ENCODE peak calls at places on chromosomes 5 and 9, in seven cellular contexts. W is DND-41; Q is tibial artery; O is spleen; R is lower lobe of right lung; B is gastrocnemius medialis; D is CD4-positive, alpha-beta memory T cell. Z is an unnamed sample.
A peak's percentile ranks its signal among the peaks of the same experiment; 100 is the strongest.

GRCh38 chr5:11509793-11510192 is 394.5 kb downstream of the CTNND2 start:
- DNase-seq in R (no peak), D (no peak), Q (no peak), O (no peak), W (no peak), B (no peak), Z (no peak)

GRCh38 chr5:108637110-108637509 is 110.6 kb upstream of the FER start:
- DNase-seq in Q (no peak), R (no peak), W (no peak), O (no peak), D (no peak), B (no peak), Z (no peak)

GRCh38 chr5:74517700-74518099 is 122.8 kb downstream of the ENC1 start:
- DNase-seq in W (no peak), O (no peak), R (no peak), D (no peak), Q (no peak), B (no peak), Z (no peak)

GRCh38 chr9:84138543-84138942 is 157.9 kb downstream of the RMI1 start:
- DNase-seq in O (no peak), Q (no peak), R (no peak), W (no peak), B (no peak), D (no peak), Z (no peak)

GRCh38 chr9:20989923-20990341 is 41.5 kb downstream of the HACD4 start:
- DNase-seq in R (peak; percentile 79), W (no peak), O (peak; percentile 88), D (no peak), Q (peak; percentile 51), B (peak; percentile 20), Z (no peak)

GRCh38 chr5:151023651-151024050 is 3.3 kb downstream of the GPX3 start:
- DNase-seq in O (no peak), Q (peak; percentile 85), B (peak; percentile 91), R (peak; percentile 68), W (no peak), D (no peak), Z (peak; percentile 88)

GRCh38 chr9:33124046-33124445 is 43.1 kb downstream of the B4GALT1 start:
- DNase-seq in B (no peak), R (no peak), D (no peak), Q (no peak), O (peak; percentile 57), W (no peak), Z (no peak)

GRCh38 chr9:33921967-33922895 is 105.3 kb downstream of the UBE2R2 start:
- DNase-seq in Q (no peak), O (peak; percentile 62), R (no peak), D (peak; percentile 9), B (no peak), W (peak; percentile 46), Z (no peak)

GRCh38 chr5:151005975-151006576 is 14.3 kb upstream of the GPX3 start:
- DNase-seq in B (peak; percentile 92), Q (peak; percentile 98), R (peak; percentile 74), D (no peak), W (no peak), O (no peak), Z (peak; percentile 89)

GRCh38 chr9:18428621-18429020 is 45.3 kb upstream of the ADAMTSL1 start:
- DNase-seq in W (no peak), Q (no peak), D (no peak), R (no peak), B (no peak), O (no peak), Z (no peak)

GRCh38 chr9:99833735-99834134 is 12.1 kb downstream of the NR4A3 start:
- DNase-seq in W (no peak), R (no peak), Q (no peak), O (no peak), B (no peak), D (no peak), Z (no peak)

GRCh38 chr5:40988761-40989510 is 79.6 kb downstream of the C7 start:
- DNase-seq in D (no peak), B (no peak), R (no peak), W (no peak), O (no peak), Q (no peak), Z (no peak)

GRCh38 chr5:111461261-111461671 is 51.1 kb downstream of the STARD4 start:
- DNase-seq in Q (no peak), O (no peak), B (no peak), R (no peak), W (no peak), D (no peak), Z (no peak)

GRCh38 chr9:4086119-4087088 is 213.5 kb downstream of the GLIS3 start:
- DNase-seq in Q (no peak), D (no peak), B (no peak), W (no peak), O (no peak), R (no peak), Z (no peak)

GRCh38 chr9:134545213-134546211 is 96.1 kb upstream of the COL5A1 start:
- DNase-seq in O (peak; percentile 38), B (no peak), D (no peak), W (no peak), R (no peak), Q (no peak), Z (no peak)

GRCh38 chr9:92425578-92425977 is 1.3 kb upstream of the OMD start:
- DNase-seq in O (no peak), R (no peak), D (no peak), Q (no peak), B (no peak), W (no peak), Z (no peak)

DNA sequence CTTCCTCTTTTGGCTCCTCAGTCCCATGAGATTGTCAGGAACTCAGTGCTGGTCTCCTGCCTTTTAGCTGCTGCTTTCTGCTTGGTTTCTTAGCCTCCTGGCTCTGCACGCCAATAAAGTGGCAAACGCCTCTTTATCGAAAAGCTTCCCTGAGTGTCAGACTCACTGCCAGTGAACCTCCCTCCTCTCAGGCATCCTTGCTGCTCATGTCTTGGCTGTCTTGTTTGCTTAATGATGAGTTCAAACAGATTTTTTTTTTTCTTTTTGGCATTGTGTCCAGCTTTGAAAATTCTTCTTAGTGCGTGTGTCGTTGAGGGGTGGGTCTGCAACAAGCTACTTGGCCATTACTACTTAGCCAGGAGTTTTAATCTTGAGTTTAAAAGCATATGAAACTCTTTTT is 14.9 kb downstream of the RASGRF2 start:
- DNase-seq in D (no peak), O (no peak), R (no peak), Q (no peak), W (no peak), B (no peak), Z (no peak)
- H3K27ac ChIP-seq in D (no peak overlapping the region), O (no peak overlapping the region), R (no peak overlapping the region), Q (no peak overlapping the region), W (no peak overlapping the region), B (peak overlapping the region; percentile 67), Z (no peak overlapping the region)

GRCh38 chr5:6721442-6721841 is 8.2 kb downstream of the TENT4A start:
- DNase-seq in O (no peak), Q (peak; percentile 17), D (no peak), B (no peak), W (no peak), R (no peak), Z (peak; percentile 64)
- H3K4me3 ChIP-seq in O (no peak overlapping the region), Q (peak overlapping the region; percentile 28), D (no peak overlapping the region), B (peak overlapping the region; percentile 29), W (no peak overlapping the region), R (peak overlapping the region; percentile 38), Z (peak overlapping the region; percentile 67)

GRCh38 chr9:69346596-69347390 is 21.8 kb downstream of the ENTREP1 start:
- DNase-seq in B (no peak), Q (no peak), R (no peak), O (no peak), W (no peak), D (no peak), Z (no peak)
- H3K27ac ChIP-seq in B (peak overlapping the region; percentile 65), Q (no peak overlapping the region), R (no peak overlapping the region), O (no peak overlapping the region), W (no peak overlapping the region), D (no peak overlapping the region), Z (no peak overlapping the region)

GRCh38 chr5:64163746-64164145 is 1.9 kb upstream of the RNF180 start:
- DNase-seq in D (no peak), W (no peak), O (no peak), R (no peak), Q (no peak), B (no peak), Z (no peak)
- H3K4me3 ChIP-seq in D (no peak overlapping the region), W (no peak overlapping the region), O (no peak overlapping the region), R (no peak overlapping the region), Q (peak overlapping the region; percentile 1), B (no peak overlapping the region), Z (peak overlapping the region; percentile 4)

DNA sequence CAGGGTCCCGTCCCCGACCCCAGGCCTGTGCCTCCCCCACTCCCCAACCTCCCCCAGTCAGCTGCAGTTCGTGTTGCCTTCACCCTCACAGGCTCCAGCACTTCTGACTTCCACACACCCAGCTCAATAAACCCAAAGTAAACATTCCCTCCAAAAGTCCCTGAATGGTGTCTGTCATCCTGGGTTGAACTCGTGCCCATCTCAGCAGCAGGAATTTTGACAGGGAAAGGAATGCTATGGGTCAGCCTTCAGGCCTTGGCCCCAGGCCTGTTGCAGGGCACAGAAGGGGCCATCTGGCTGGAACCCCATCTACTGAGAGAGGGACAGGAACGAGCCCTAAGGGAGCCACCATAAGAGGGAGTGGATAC is 29.6 kb upstream of the CNOT6 start:
- DNase-seq in Q (no peak), B (no peak), W (no peak), R (no peak), O (peak; percentile 16), D (no peak), Z (no peak)
- H3K27ac ChIP-seq in Q (no peak overlapping the region), B (no peak overlapping the region), W (no peak overlapping the region), R (no peak overlapping the region), O (no peak overlapping the region), D (no peak overlapping the region), Z (no peak overlapping the region)

DNA sequence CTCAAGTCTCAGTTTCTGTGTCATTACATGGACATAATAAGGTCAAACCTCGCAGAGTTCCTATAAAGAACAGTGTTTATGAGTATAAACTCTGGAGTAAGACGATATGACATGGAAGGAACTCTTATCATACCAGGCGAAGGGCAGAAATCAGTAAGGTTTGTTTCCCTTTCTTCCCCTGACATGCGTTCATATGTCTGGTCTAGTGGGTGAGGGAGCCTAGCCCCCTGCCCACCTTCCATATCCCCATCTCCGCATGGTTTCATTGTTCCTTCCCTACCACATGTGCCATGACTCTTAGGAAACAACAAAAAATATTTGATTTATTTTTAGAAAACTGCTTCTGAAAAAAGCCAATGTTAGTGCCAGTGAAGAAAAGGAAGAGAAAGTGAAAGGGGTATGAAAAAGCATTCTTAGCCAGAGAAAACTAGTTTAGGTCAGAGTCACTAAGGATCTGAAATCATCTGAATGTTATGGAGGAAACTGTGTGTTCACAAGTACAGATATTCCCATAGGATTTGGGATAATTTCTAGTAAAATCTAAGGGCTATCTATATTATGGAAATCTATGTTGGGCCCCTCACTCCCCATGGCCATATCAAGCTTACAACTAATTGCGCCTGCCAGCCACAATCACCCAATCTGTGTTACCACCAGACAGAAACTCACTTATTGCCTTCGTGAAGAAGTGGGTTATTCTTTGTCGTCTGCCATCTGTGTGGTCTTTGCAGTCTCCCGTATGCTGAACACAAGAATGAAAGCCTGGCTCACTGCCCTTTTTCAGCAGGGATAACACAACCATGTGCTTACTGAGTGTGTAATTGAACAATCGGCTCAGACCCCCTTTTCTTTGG is 19.9 kb upstream of the HMHB1 start:
- DNase-seq in W (no peak), O (no peak), D (no peak), B (no peak), Q (no peak), R (no peak), Z (no peak)
- H3K4me3 ChIP-seq in W (no peak overlapping the region), O (no peak overlapping the region), D (no peak overlapping the region), B (no peak overlapping the region), Q (peak overlapping the region; percentile 15), R (peak overlapping the region; percentile 14), Z (peak overlapping the region; percentile 63)

Z was measured in coronary artery.